ENCODE peak calls at places on chromosomes 4 and X, in seven cellular contexts. One of them, this sample, is unnamed.

GRCh38 chr4:140153419-140153743 is 603 bp downstream of the MAML3 start:
- DNase-seq in K562: no peak
- DNase-seq in A549: no peak
- DNase-seq in endothelial cell of umbilical vein: no peak
- DNase-seq in HepG2: no peak
- DNase-seq in HCT116: no peak
- DNase-seq in GM12878: no peak
- DNase-seq in this sample: no peak

GRCh38 chrX:25105251-25105650 is 89.5 kb upstream of the ARX start:
- DNase-seq in K562: no peak
- DNase-seq in A549: no peak
- DNase-seq in endothelial cell of umbilical vein: no peak
- DNase-seq in HepG2: no peak
- DNase-seq in HCT116: no peak
- DNase-seq in GM12878: no peak
- DNase-seq in this sample: no peak

GRCh38 chr4:8260656-8261111 is 8.9 kb upstream of the HTRA3 start:
- DNase-seq in K562: no peak
- DNase-seq in A549: peak
- DNase-seq in endothelial cell of umbilical vein: peak
- DNase-seq in HepG2: no peak
- DNase-seq in HCT116: no peak
- DNase-seq in GM12878: no peak
- DNase-seq in this sample: no peak

GRCh38 chr4:100870940-100871772 is 353.3 kb upstream of the EMCN start:
- DNase-seq in K562: no peak
- DNase-seq in A549: no peak
- DNase-seq in endothelial cell of umbilical vein: no peak
- DNase-seq in HepG2: no peak
- DNase-seq in HCT116: no peak
- DNase-seq in GM12878: no peak
- DNase-seq in this sample: no peak

GRCh38 chr4:110793381-110793801 is 170.5 kb upstream of the PITX2 start:
- DNase-seq in K562: no peak
- DNase-seq in A549: no peak
- DNase-seq in endothelial cell of umbilical vein: no peak
- DNase-seq in HepG2: no peak
- DNase-seq in HCT116: peak
- DNase-seq in GM12878: no peak
- DNase-seq in this sample: no peak

GRCh38 chr4:119103263-119103662 is 32.4 kb upstream of the MYOZ2 start:
- DNase-seq in K562: no peak
- DNase-seq in A549: peak
- DNase-seq in endothelial cell of umbilical vein: peak
- DNase-seq in HepG2: peak
- DNase-seq in HCT116: peak
- DNase-seq in GM12878: no peak
- DNase-seq in this sample: peak

GRCh38 chr4:52956691-52957090 is 94.6 kb downstream of the RASL11B start:
- DNase-seq in K562: no peak
- DNase-seq in A549: no peak
- DNase-seq in endothelial cell of umbilical vein: no peak
- DNase-seq in HepG2: no peak
- DNase-seq in HCT116: no peak
- DNase-seq in GM12878: no peak
- DNase-seq in this sample: no peak

GRCh38 chr4:64781737-64782326 is 372.6 kb upstream of the TECRL start:
- DNase-seq in K562: peak
- DNase-seq in A549: peak
- DNase-seq in endothelial cell of umbilical vein: peak
- DNase-seq in HepG2: peak
- DNase-seq in HCT116: no peak
- DNase-seq in GM12878: no peak
- DNase-seq in this sample: peak

GRCh38 chr4:179586460-179586859 is 2144.2 kb upstream of the AGA start:
- DNase-seq in K562: no peak
- DNase-seq in A549: no peak
- DNase-seq in endothelial cell of umbilical vein: no peak
- DNase-seq in HepG2: no peak
- DNase-seq in HCT116: no peak
- DNase-seq in GM12878: no peak
- DNase-seq in this sample: no peak

GRCh38 chrX:150370589-150371312 is 7.6 kb downstream of the MAMLD1 start:
- DNase-seq in K562: no peak
- DNase-seq in A549: no peak
- DNase-seq in endothelial cell of umbilical vein: no peak
- DNase-seq in HepG2: no peak
- DNase-seq in HCT116: no peak
- DNase-seq in GM12878: no peak
- DNase-seq in this sample: no peak

GRCh38 chrX:129359269-129359668 is 164.0 kb downstream of the SMARCA1 start:
- DNase-seq in K562: no peak
- DNase-seq in A549: no peak
- DNase-seq in endothelial cell of umbilical vein: peak
- DNase-seq in HepG2: peak
- DNase-seq in HCT116: no peak
- DNase-seq in GM12878: no peak
- DNase-seq in this sample: peak

GRCh38 chr4:1113311-1114009 is at the start of gene RNF212:
- DNase-seq in K562: no peak
- DNase-seq in A549: peak
- DNase-seq in endothelial cell of umbilical vein: peak
- DNase-seq in HepG2: no peak
- DNase-seq in HCT116: no peak
- DNase-seq in GM12878: no peak
- DNase-seq in this sample: no peak

GRCh38 chrX:112734250-112734649 is 54.5 kb upstream of the LHFPL1 start:
- DNase-seq in K562: no peak
- DNase-seq in A549: no peak
- DNase-seq in endothelial cell of umbilical vein: no peak
- DNase-seq in HepG2: no peak
- DNase-seq in HCT116: no peak
- DNase-seq in GM12878: no peak
- DNase-seq in this sample: peak

GRCh38 chr4:33493231-33493630 is 2751.1 kb downstream of the ARAP2 start:
- DNase-seq in K562: no peak
- DNase-seq in A549: no peak
- DNase-seq in endothelial cell of umbilical vein: no peak
- DNase-seq in HepG2: no peak
- DNase-seq in HCT116: no peak
- DNase-seq in GM12878: no peak
- DNase-seq in this sample: no peak

GRCh38 chrX:12901486-12901885 is 4.9 kb upstream of the TLR8 start:
- DNase-seq in K562: peak
- DNase-seq in A549: peak
- DNase-seq in endothelial cell of umbilical vein: peak
- DNase-seq in HepG2: peak
- DNase-seq in HCT116: peak
- DNase-seq in GM12878: no peak
- DNase-seq in this sample: peak

GRCh38 chr4:164197556-164197955 is 556.4 kb upstream of the SMIM31 start:
- DNase-seq in K562: no peak
- DNase-seq in A549: no peak
- DNase-seq in endothelial cell of umbilical vein: no peak
- DNase-seq in HepG2: no peak
- DNase-seq in HCT116: no peak
- DNase-seq in GM12878: no peak
- DNase-seq in this sample: no peak

GRCh38 chr4:159944477-159944876 is 841.6 kb downstream of the RAPGEF2 start:
- DNase-seq in K562: no peak
- DNase-seq in A549: no peak
- DNase-seq in endothelial cell of umbilical vein: no peak
- DNase-seq in HepG2: no peak
- DNase-seq in HCT116: no peak
- DNase-seq in GM12878: no peak
- DNase-seq in this sample: no peak

GRCh38 chrX:137428251-137428661 is 137.7 kb upstream of the ZIC3 start:
- DNase-seq in K562: no peak
- DNase-seq in A549: no peak
- DNase-seq in endothelial cell of umbilical vein: no peak
- DNase-seq in HepG2: no peak
- DNase-seq in HCT116: no peak
- DNase-seq in GM12878: no peak
- DNase-seq in this sample: no peak

GRCh38 chr4:83629945-83630684 is 94.2 kb downstream of the GPAT3 start:
- DNase-seq in K562: peak
- DNase-seq in A549: no peak
- DNase-seq in endothelial cell of umbilical vein: peak
- DNase-seq in HepG2: no peak
- DNase-seq in HCT116: no peak
- DNase-seq in GM12878: no peak
- DNase-seq in this sample: peak

GRCh38 chrX:56000169-56000568 is 232.0 kb upstream of the KLF8 start:
- DNase-seq in K562: no peak
- DNase-seq in A549: no peak
- DNase-seq in endothelial cell of umbilical vein: no peak
- DNase-seq in HepG2: no peak
- DNase-seq in HCT116: no peak
- DNase-seq in GM12878: no peak
- DNase-seq in this sample: no peak

GRCh38 chrX:127570276-127570675 is 481.9 kb downstream of the ACTRT1 start:
- DNase-seq in K562: no peak
- DNase-seq in A549: no peak
- DNase-seq in endothelial cell of umbilical vein: no peak
- DNase-seq in HepG2: no peak
- DNase-seq in HCT116: no peak
- DNase-seq in GM12878: no peak
- DNase-seq in this sample: no peak
- TF ChIP-seq MAX in K562: no peak
- TF ChIP-seq MAX in A549: no peak
- TF ChIP-seq MAX in endothelial cell of umbilical vein: no peak
- TF ChIP-seq MAX in HepG2: no peak
- TF ChIP-seq MAX in HCT116: no peak
- TF ChIP-seq MAX in GM12878: no peak
- TF ChIP-seq MAX in this sample: no peak

DNA sequence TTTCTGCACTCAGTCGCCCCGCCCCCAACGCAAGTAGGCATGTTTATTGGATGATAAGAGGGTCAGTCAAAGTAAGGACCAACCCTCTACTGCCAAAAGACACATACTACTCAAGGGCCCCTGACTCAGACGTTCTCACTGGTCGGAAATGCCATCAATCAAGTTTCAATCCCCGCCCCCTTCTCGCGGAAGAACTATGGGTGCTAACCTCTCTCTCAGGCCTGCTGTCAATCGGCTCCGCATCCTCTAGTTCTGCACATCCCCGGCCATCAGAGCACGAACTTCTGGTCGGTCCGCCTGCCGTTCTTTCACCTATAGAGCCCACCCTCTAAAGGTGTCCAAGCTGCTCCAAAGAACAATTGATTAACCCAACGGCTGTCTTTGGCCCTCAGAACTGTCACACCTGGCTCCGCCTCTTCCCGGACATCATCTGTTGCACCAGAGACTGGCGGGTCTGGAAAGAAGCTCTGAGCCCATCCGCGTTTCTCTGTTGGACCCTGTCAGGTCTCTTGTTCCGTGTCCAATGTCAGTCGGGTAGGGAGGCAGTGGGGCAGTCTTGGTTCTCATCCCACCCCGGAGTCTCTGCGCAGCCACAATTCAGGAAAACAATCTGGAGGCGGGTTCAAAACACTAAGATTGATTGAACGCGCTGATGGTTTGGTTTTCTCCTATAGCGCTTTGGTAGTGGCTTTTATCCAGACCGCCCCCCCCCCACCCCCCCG is 15.2 kb downstream of the NDUFB11 start:
- DNase-seq in K562: peak
- DNase-seq in A549: peak
- DNase-seq in endothelial cell of umbilical vein: peak
- DNase-seq in HepG2: peak
- DNase-seq in HCT116: peak
- DNase-seq in GM12878: peak
- DNase-seq in this sample: peak
- TF ChIP-seq POLR2A in K562: peak
- TF ChIP-seq POLR2A in A549: peak
- TF ChIP-seq POLR2A in endothelial cell of umbilical vein: peak
- TF ChIP-seq POLR2A in HepG2: peak
- TF ChIP-seq POLR2A in HCT116: no peak
- TF ChIP-seq POLR2A in GM12878: peak
- TF ChIP-seq POLR2A in this sample: peak

GRCh38 chr4:26028793-26029511 is 114.9 kb downstream of the SMIM20 start:
- DNase-seq in K562: peak
- DNase-seq in A549: peak
- DNase-seq in endothelial cell of umbilical vein: peak
- DNase-seq in HepG2: peak
- DNase-seq in HCT116: no peak
- DNase-seq in GM12878: no peak
- DNase-seq in this sample: peak
- TF ChIP-seq MAX in K562: no peak
- TF ChIP-seq MAX in A549: no peak
- TF ChIP-seq MAX in endothelial cell of umbilical vein: no peak
- TF ChIP-seq MAX in HepG2: no peak
- TF ChIP-seq MAX in HCT116: no peak
- TF ChIP-seq MAX in GM12878: no peak
- TF ChIP-seq MAX in this sample: no peak

GRCh38 chr4:4248036-4248884 is at the start of gene TMEM128:
- DNase-seq in K562: peak
- DNase-seq in A549: peak
- DNase-seq in endothelial cell of umbilical vein: peak
- DNase-seq in HepG2: peak
- DNase-seq in HCT116: peak
- DNase-seq in GM12878: peak
- DNase-seq in this sample: peak

GRCh38 chr4:4247711-4248035 is 350 bp downstream of the TMEM128 start:
- DNase-seq in K562: no peak
- DNase-seq in A549: no peak
- DNase-seq in endothelial cell of umbilical vein: no peak
- DNase-seq in HepG2: no peak
- DNase-seq in HCT116: no peak
- DNase-seq in GM12878: no peak
- DNase-seq in this sample: no peak

GRCh38 chr4:4249876-4250275 is 1.9 kb upstream of the TMEM128 start:
- DNase-seq in K562: no peak
- DNase-seq in A549: no peak
- DNase-seq in endothelial cell of umbilical vein: no peak
- DNase-seq in HepG2: no peak
- DNase-seq in HCT116: no peak
- DNase-seq in GM12878: no peak
- DNase-seq in this sample: no peak

GRCh38 chr4:4248885-4249203 is 821 bp upstream of the TMEM128 start:
- DNase-seq in K562: no peak
- DNase-seq in A549: no peak
- DNase-seq in endothelial cell of umbilical vein: no peak
- DNase-seq in HepG2: peak
- DNase-seq in HCT116: no peak
- DNase-seq in GM12878: no peak
- DNase-seq in this sample: peak

GRCh38 chr4:4245172-4245571 is 2.9 kb downstream of the TMEM128 start:
- DNase-seq in K562: no peak
- DNase-seq in A549: no peak
- DNase-seq in endothelial cell of umbilical vein: no peak
- DNase-seq in HepG2: no peak
- DNase-seq in HCT116: no peak
- DNase-seq in GM12878: no peak
- DNase-seq in this sample: no peak
- TF ChIP-seq POLR2A in K562: no peak
- TF ChIP-seq POLR2A in A549: no peak
- TF ChIP-seq POLR2A in endothelial cell of umbilical vein: no peak
- TF ChIP-seq POLR2A in HepG2: no peak
- TF ChIP-seq POLR2A in HCT116: no peak
- TF ChIP-seq POLR2A in GM12878: no peak
- TF ChIP-seq POLR2A in this sample: no peak

This sample was measured in NB4.